ENCODE peak calls at places on chromosome 3, in eight cellular contexts. L is IMR-90, H is hepatic stellate cell, T is ELR, Y is NCI-H1092, I is uterus, B is SW480, Q is T-helper 9 cell. P is an unnamed sample.

GRCh38 chr3:29716213-29716612 is 435.3 kb downstream of the RBMS3 start:
- DNase-seq in Q (no peak), H (no peak), B (no peak), Y (no peak), T (no peak), I (no peak), L (no peak), P (no peak)

GRCh38 chr3:77420316-77420715 is 380.4 kb downstream of the ROBO2 start:
- DNase-seq in H (no peak), B (no peak), L (no peak), T (no peak), Y (peak; percentile 22), I (no peak), Q (no peak), P (no peak)

GRCh38 chr3:71926242-71926560 is 141.3 kb upstream of the PROK2 start:
- DNase-seq in H (no peak), T (peak; percentile 24), L (peak; percentile 2), I (peak; percentile 19), B (peak; percentile 71), Q (no peak), Y (peak; percentile 60), P (peak; percentile 31)

GRCh38 chr3:151630035-151630434 is 103.7 kb upstream of the AADACL2 start:
- DNase-seq in T (no peak), B (no peak), L (no peak), H (no peak), Q (no peak), Y (no peak), I (no peak), P (no peak)

GRCh38 chr3:146156060-146156459 is 4.9 kb downstream of the PLOD2 start:
- DNase-seq in H (no peak), B (no peak), Q (no peak), Y (no peak), I (no peak), L (no peak), T (peak; percentile 22), P (no peak)

GRCh38 chr3:48423241-48423882 is 6.5 kb downstream of the PLXNB1 start:
- DNase-seq in Q (no peak), Y (no peak), L (no peak), B (no peak), T (no peak), H (no peak), I (no peak), P (no peak)

GRCh38 chr3:138210528-138210927 is 23.4 kb downstream of the ARMC8 start:
- DNase-seq in T (no peak), H (no peak), B (no peak), Y (no peak), I (no peak), L (no peak), Q (no peak), P (no peak)

GRCh38 chr3:127759826-127760225 is 62.5 kb downstream of the MGLL start:
- DNase-seq in Y (no peak), Q (no peak), L (no peak), I (no peak), B (no peak), H (no peak), T (no peak), P (no peak)